ENCODE peak calls at places on chromosomes 13 and 19, in six cellular contexts. One of them, this sample, is unnamed.

GRCh38 chr13:28357846-28358496 is 137.0 kb downstream of the FLT1 start:
- DNase-seq in caudate nucleus: peak; percentile 64
- DNase-seq in epithelial cell of proximal tubule: no peak
- DNase-seq in activated T-cell treated with anti-CD3 and anti-CD28 coated beads, Interleukin-2, amount 50 U/mL, for 1 hour: no peak
- DNase-seq in activated T-helper 1 cell treated with anti-CD3 and anti-CD28 coated beads, Interleukin-2, amount 50 U/mL, for 16 hours: no peak
- DNase-seq in HT-29: no peak
- DNase-seq in this sample: no peak

GRCh38 chr13:41613984-41614581 is 156.7 kb downstream of the RGCC start:
- DNase-seq in caudate nucleus: no peak
- DNase-seq in epithelial cell of proximal tubule: no peak
- DNase-seq in activated T-cell treated with anti-CD3 and anti-CD28 coated beads, Interleukin-2, amount 50 U/mL, for 1 hour: no peak
- DNase-seq in activated T-helper 1 cell treated with anti-CD3 and anti-CD28 coated beads, Interleukin-2, amount 50 U/mL, for 16 hours: no peak
- DNase-seq in HT-29: peak; percentile 93
- DNase-seq in this sample: no peak

GRCh38 chr13:33284016-33284415 is 1.5 kb downstream of the STARD13 start:
- DNase-seq in caudate nucleus: no peak
- DNase-seq in epithelial cell of proximal tubule: no peak
- DNase-seq in activated T-cell treated with anti-CD3 and anti-CD28 coated beads, Interleukin-2, amount 50 U/mL, for 1 hour: no peak
- DNase-seq in activated T-helper 1 cell treated with anti-CD3 and anti-CD28 coated beads, Interleukin-2, amount 50 U/mL, for 16 hours: no peak
- DNase-seq in HT-29: no peak
- DNase-seq in this sample: no peak

GRCh38 chr19:23957660-23958281 is 43.1 kb downstream of the ZNF726 start:
- DNase-seq in caudate nucleus: no peak
- DNase-seq in epithelial cell of proximal tubule: peak; percentile 43
- DNase-seq in activated T-cell treated with anti-CD3 and anti-CD28 coated beads, Interleukin-2, amount 50 U/mL, for 1 hour: no peak
- DNase-seq in activated T-helper 1 cell treated with anti-CD3 and anti-CD28 coated beads, Interleukin-2, amount 50 U/mL, for 16 hours: no peak
- DNase-seq in HT-29: no peak
- DNase-seq in this sample: peak; percentile 87

GRCh38 chr13:94415484-94415883 is 64.0 kb downstream of the DCT start:
- DNase-seq in caudate nucleus: no peak
- DNase-seq in epithelial cell of proximal tubule: no peak
- DNase-seq in activated T-cell treated with anti-CD3 and anti-CD28 coated beads, Interleukin-2, amount 50 U/mL, for 1 hour: no peak
- DNase-seq in activated T-helper 1 cell treated with anti-CD3 and anti-CD28 coated beads, Interleukin-2, amount 50 U/mL, for 16 hours: no peak
- DNase-seq in HT-29: no peak
- DNase-seq in this sample: no peak

GRCh38 chr19:9945319-9945966 is 9.1 kb upstream of the OLFM2 start:
- DNase-seq in caudate nucleus: peak; percentile 80
- DNase-seq in epithelial cell of proximal tubule: peak; percentile 47
- DNase-seq in activated T-cell treated with anti-CD3 and anti-CD28 coated beads, Interleukin-2, amount 50 U/mL, for 1 hour: no peak
- DNase-seq in activated T-helper 1 cell treated with anti-CD3 and anti-CD28 coated beads, Interleukin-2, amount 50 U/mL, for 16 hours: no peak
- DNase-seq in HT-29: peak; percentile 3
- DNase-seq in this sample: peak; percentile 49

GRCh38 chr19:53333071-53333465 is 481 bp upstream of the ZNF845 start:
- DNase-seq in caudate nucleus: no peak
- DNase-seq in epithelial cell of proximal tubule: no peak
- DNase-seq in activated T-cell treated with anti-CD3 and anti-CD28 coated beads, Interleukin-2, amount 50 U/mL, for 1 hour: no peak
- DNase-seq in activated T-helper 1 cell treated with anti-CD3 and anti-CD28 coated beads, Interleukin-2, amount 50 U/mL, for 16 hours: no peak
- DNase-seq in HT-29: no peak
- DNase-seq in this sample: no peak

GRCh38 chr19:15534957-15535864 is 26.9 kb downstream of the CYP4F22 start:
- DNase-seq in caudate nucleus: no peak
- DNase-seq in epithelial cell of proximal tubule: no peak
- DNase-seq in activated T-cell treated with anti-CD3 and anti-CD28 coated beads, Interleukin-2, amount 50 U/mL, for 1 hour: no peak
- DNase-seq in activated T-helper 1 cell treated with anti-CD3 and anti-CD28 coated beads, Interleukin-2, amount 50 U/mL, for 16 hours: no peak
- DNase-seq in HT-29: no peak
- DNase-seq in this sample: no peak

GRCh38 chr19:5407356-5407755 is 47.9 kb upstream of the ZNRF4 start:
- DNase-seq in caudate nucleus: no peak
- DNase-seq in epithelial cell of proximal tubule: no peak
- DNase-seq in activated T-cell treated with anti-CD3 and anti-CD28 coated beads, Interleukin-2, amount 50 U/mL, for 1 hour: no peak
- DNase-seq in activated T-helper 1 cell treated with anti-CD3 and anti-CD28 coated beads, Interleukin-2, amount 50 U/mL, for 16 hours: no peak
- DNase-seq in HT-29: peak; percentile 7
- DNase-seq in this sample: no peak

GRCh38 chr13:107211073-107211472 is 643.1 kb upstream of the ARGLU1 start:
- DNase-seq in caudate nucleus: peak; percentile 73
- DNase-seq in epithelial cell of proximal tubule: peak; percentile 29
- DNase-seq in activated T-cell treated with anti-CD3 and anti-CD28 coated beads, Interleukin-2, amount 50 U/mL, for 1 hour: peak; percentile 33
- DNase-seq in activated T-helper 1 cell treated with anti-CD3 and anti-CD28 coated beads, Interleukin-2, amount 50 U/mL, for 16 hours: no peak
- DNase-seq in HT-29: peak; percentile 97
- DNase-seq in this sample: peak; percentile 35

GRCh38 chr19:33390120-33390907 is 16.8 kb downstream of the CEBPG start:
- DNase-seq in caudate nucleus: no peak
- DNase-seq in epithelial cell of proximal tubule: no peak
- DNase-seq in activated T-cell treated with anti-CD3 and anti-CD28 coated beads, Interleukin-2, amount 50 U/mL, for 1 hour: no peak
- DNase-seq in activated T-helper 1 cell treated with anti-CD3 and anti-CD28 coated beads, Interleukin-2, amount 50 U/mL, for 16 hours: no peak
- DNase-seq in HT-29: no peak
- DNase-seq in this sample: no peak

GRCh38 chr13:40193290-40194203 is 472.9 kb downstream of the FOXO1 start:
- DNase-seq in caudate nucleus: peak; percentile 69
- DNase-seq in epithelial cell of proximal tubule: no peak
- DNase-seq in activated T-cell treated with anti-CD3 and anti-CD28 coated beads, Interleukin-2, amount 50 U/mL, for 1 hour: no peak
- DNase-seq in activated T-helper 1 cell treated with anti-CD3 and anti-CD28 coated beads, Interleukin-2, amount 50 U/mL, for 16 hours: no peak
- DNase-seq in HT-29: no peak
- DNase-seq in this sample: no peak

GRCh38 chr13:78881746-78882145 is 222.8 kb upstream of the OBI1 start:
- DNase-seq in caudate nucleus: no peak
- DNase-seq in epithelial cell of proximal tubule: no peak
- DNase-seq in activated T-cell treated with anti-CD3 and anti-CD28 coated beads, Interleukin-2, amount 50 U/mL, for 1 hour: no peak
- DNase-seq in activated T-helper 1 cell treated with anti-CD3 and anti-CD28 coated beads, Interleukin-2, amount 50 U/mL, for 16 hours: no peak
- DNase-seq in HT-29: no peak
- DNase-seq in this sample: no peak

GRCh38 chr13:78971355-78971754 is 312.4 kb upstream of the OBI1 start:
- DNase-seq in caudate nucleus: no peak
- DNase-seq in epithelial cell of proximal tubule: no peak
- DNase-seq in activated T-cell treated with anti-CD3 and anti-CD28 coated beads, Interleukin-2, amount 50 U/mL, for 1 hour: no peak
- DNase-seq in activated T-helper 1 cell treated with anti-CD3 and anti-CD28 coated beads, Interleukin-2, amount 50 U/mL, for 16 hours: no peak
- DNase-seq in HT-29: no peak
- DNase-seq in this sample: no peak

GRCh38 chr19:9909251-9909650 is 27.1 kb downstream of the OLFM2 start:
- DNase-seq in caudate nucleus: no peak
- DNase-seq in epithelial cell of proximal tubule: no peak
- DNase-seq in activated T-cell treated with anti-CD3 and anti-CD28 coated beads, Interleukin-2, amount 50 U/mL, for 1 hour: no peak
- DNase-seq in activated T-helper 1 cell treated with anti-CD3 and anti-CD28 coated beads, Interleukin-2, amount 50 U/mL, for 16 hours: no peak
- DNase-seq in HT-29: no peak
- DNase-seq in this sample: no peak